ENCODE peak calls at places on chromosomes 12 and 14, in four cellular contexts. One of them, this sample, is unnamed.

GRCh38 chr12:104215638-104216297 is at the start of gene TXNRD1:
- DNase-seq in CD4-positive, alpha-beta memory T cell: peak; percentile 83
- DNase-seq in fibroblast of the aortic adventitia: peak; percentile 73
- DNase-seq in dorsolateral prefrontal cortex: peak; percentile 51
- DNase-seq in this sample: peak; percentile 80

GRCh38 chr14:56358265-56358664 is 221.3 kb upstream of the TMEM260 start:
- DNase-seq in CD4-positive, alpha-beta memory T cell: no peak
- DNase-seq in fibroblast of the aortic adventitia: no peak
- DNase-seq in dorsolateral prefrontal cortex: no peak
- DNase-seq in this sample: no peak

GRCh38 chr14:103346286-103346685 is 12.2 kb downstream of the EIF5 start:
- DNase-seq in CD4-positive, alpha-beta memory T cell: no peak
- DNase-seq in fibroblast of the aortic adventitia: no peak
- DNase-seq in dorsolateral prefrontal cortex: no peak
- DNase-seq in this sample: no peak

GRCh38 chr12:68789144-68789878 is 18.7 kb upstream of the MDM2 start:
- DNase-seq in CD4-positive, alpha-beta memory T cell: no peak
- DNase-seq in fibroblast of the aortic adventitia: no peak
- DNase-seq in dorsolateral prefrontal cortex: no peak
- DNase-seq in this sample: no peak

GRCh38 chr12:106112094-106112822 is 26.5 kb downstream of the NUAK1 start:
- DNase-seq in CD4-positive, alpha-beta memory T cell: no peak
- DNase-seq in fibroblast of the aortic adventitia: no peak
- DNase-seq in dorsolateral prefrontal cortex: no peak
- DNase-seq in this sample: no peak

GRCh38 chr12:43336962-43337555 is 214.9 kb downstream of the ADAMTS20 start:
- DNase-seq in CD4-positive, alpha-beta memory T cell: no peak
- DNase-seq in fibroblast of the aortic adventitia: peak; percentile 70
- DNase-seq in dorsolateral prefrontal cortex: no peak
- DNase-seq in this sample: no peak

GRCh38 chr14:69560826-69561225 is 13.8 kb downstream of the CCDC177 start:
- DNase-seq in CD4-positive, alpha-beta memory T cell: no peak
- DNase-seq in fibroblast of the aortic adventitia: no peak
- DNase-seq in dorsolateral prefrontal cortex: no peak
- DNase-seq in this sample: no peak

GRCh38 chr14:75342762-75343599 is 64.4 kb downstream of the FOS start:
- DNase-seq in CD4-positive, alpha-beta memory T cell: no peak
- DNase-seq in fibroblast of the aortic adventitia: no peak
- DNase-seq in dorsolateral prefrontal cortex: no peak
- DNase-seq in this sample: no peak

GRCh38 chr14:20499881-20500280 is 5.5 kb upstream of the RNASE10 start:
- DNase-seq in CD4-positive, alpha-beta memory T cell: no peak
- DNase-seq in fibroblast of the aortic adventitia: no peak
- DNase-seq in dorsolateral prefrontal cortex: no peak
- DNase-seq in this sample: no peak

GRCh38 chr14:22326001-22326400 is 263.0 kb downstream of the DAD1 start:
- DNase-seq in CD4-positive, alpha-beta memory T cell: no peak
- DNase-seq in fibroblast of the aortic adventitia: no peak
- DNase-seq in dorsolateral prefrontal cortex: no peak
- DNase-seq in this sample: no peak

GRCh38 chr14:26594756-26595545 is 2.9 kb downstream of the NOVA1 start:
- DNase-seq in CD4-positive, alpha-beta memory T cell: no peak
- DNase-seq in fibroblast of the aortic adventitia: no peak
- DNase-seq in dorsolateral prefrontal cortex: no peak
- DNase-seq in this sample: no peak